ENCODE peak calls at places on chromosome 21, in five cellular contexts. S is hippocampal formation, W is sigmoid colon, V is sciatic nerve, Z is KBM-7. I is an unnamed sample.

GRCh38 chr21:29854795-29855194 is 85.0 kb downstream of the GRIK1 start:
- DNase-seq in W (no peak), V (no peak), S (no peak), Z (no peak), I (no peak)

GRCh38 chr21:34693192-34693810 is 24.5 kb downstream of the CLIC6 start:
- DNase-seq in S (no peak), W (no peak), Z (peak; percentile 70), V (no peak), I (no peak)

GRCh38 chr21:40472026-40472425 is 374.9 kb downstream of the DSCAM start:
- DNase-seq in V (no peak), Z (no peak), W (no peak), S (no peak), I (no peak)

GRCh38 chr21:31293986-31294385 is 50.1 kb downstream of the TIAM1 start:
- DNase-seq in V (no peak), S (no peak), W (no peak), Z (no peak), I (no peak)

GRCh38 chr21:27130152-27130551 is 163.3 kb upstream of the ADAMTS5 start:
- DNase-seq in V (no peak), S (no peak), Z (no peak), W (no peak), I (no peak)

GRCh38 chr21:39097335-39097861 is 85.9 kb downstream of the PSMG1 start:
- DNase-seq in S (no peak), W (no peak), V (no peak), Z (peak; percentile 49), I (no peak)

GRCh38 chr21:33370292-33370691 is 32.9 kb upstream of the IFNGR2 start:
- DNase-seq in V (no peak), S (no peak), W (no peak), Z (no peak), I (no peak)

GRCh38 chr21:14741237-14741636 is 195.1 kb upstream of the SAMSN1 start:
- DNase-seq in W (no peak), S (no peak), Z (no peak), V (no peak), I (no peak)

GRCh38 chr21:41428311-41428710 is 2.3 kb downstream of the MX1 start:
- DNase-seq in V (no peak), W (no peak), Z (no peak), S (no peak), I (no peak)